ENCODE peak calls at places on chromosomes 3 and 15, in four cellular contexts. C, Q, S and F are unnamed samples.

GRCh38 chr3:139846729-139847128 is 88.3 kb upstream of the CLSTN2 start:
- DNase-seq in S (no peak), Q (no peak), C (no peak), F (no peak)

GRCh38 chr3:170257145-170257544 is 34.9 kb downstream of the PRKCI start:
- DNase-seq in C (no peak), Q (no peak), S (no peak), F (no peak)

GRCh38 chr3:146928421-146929059 is 323.4 kb upstream of the PLSCR5 start:
- DNase-seq in C (no peak), Q (no peak), S (no peak), F (no peak)

GRCh38 chr15:93974804-93975481 is 256.4 kb upstream of the MCTP2 start:
- DNase-seq in Q (peak; percentile 2), C (no peak), S (no peak), F (no peak)

GRCh38 chr3:117557469-117557868 is 847.9 kb downstream of the TUSC7 start:
- DNase-seq in C (no peak), S (no peak), Q (no peak), F (no peak)

GRCh38 chr15:73647259-73648026 is 14.3 kb upstream of the NPTN start:
- DNase-seq in S (no peak), C (no peak), Q (no peak), F (no peak)

GRCh38 chr15:40323953-40324937 is 753 bp downstream of the INAFM2 start:
- DNase-seq in Q (no peak), C (no peak), S (no peak), F (no peak)

GRCh38 chr3:140859592-140860336 is 81.9 kb upstream of the SLC25A36 start:
- DNase-seq in S (no peak), C (no peak), Q (no peak), F (no peak)

GRCh38 chr15:35311607-35312006 is 226.5 kb upstream of the NANOGP8 start:
- DNase-seq in S (no peak), C (no peak), Q (no peak), F (no peak)

GRCh38 chr15:47728886-47729285 is 11.6 kb downstream of the SEMA6D start:
- DNase-seq in C (no peak), Q (no peak), S (no peak), F (no peak)

GRCh38 chr15:24745276-24745675 is 69.7 kb downstream of the NPAP1 start:
- DNase-seq in C (no peak), S (no peak), Q (no peak), F (no peak)

GRCh38 chr3:14143826-14144225 is 19.0 kb downstream of the TMEM43 start:
- DNase-seq in C (peak; percentile 84), S (peak; percentile 88), Q (no peak), F (no peak)

GRCh38 chr15:37823601-37824275 is 110.7 kb upstream of the TMCO5A start:
- DNase-seq in Q (no peak), S (no peak), C (no peak), F (no peak)

GRCh38 chr15:47404877-47405276 is 312.4 kb upstream of the SEMA6D start:
- DNase-seq in S (no peak), C (no peak), Q (no peak), F (no peak)

GRCh38 chr3:124635169-124635539 is 95.1 kb upstream of the UMPS start:
- DNase-seq in S (no peak), C (no peak), Q (no peak), F (no peak)

GRCh38 chr15:66164788-66165187 is 88.8 kb downstream of the MEGF11 start:
- DNase-seq in C (no peak), S (no peak), Q (no peak), F (no peak)

GRCh38 chr15:75966073-75966472 is 46.2 kb downstream of the NRG4 start:
- DNase-seq in C (no peak), Q (no peak), S (no peak), F (no peak)

GRCh38 chr3:150640256-150640655 is 37.1 kb downstream of the SELENOT start:
- DNase-seq in C (no peak), S (no peak), Q (no peak), F (no peak)

GRCh38 chr15:28969511-28970085 is 83.8 kb downstream of the APBA2 start:
- DNase-seq in S (no peak), Q (no peak), C (no peak), F (no peak)

GRCh38 chr3:186057594-186057993 is 51.3 kb downstream of the ETV5 start:
- DNase-seq in Q (no peak), S (no peak), C (no peak), F (no peak)

GRCh38 chr3:89740029-89740880 is 632.8 kb downstream of the EPHA3 start:
- DNase-seq in C (no peak), Q (no peak), S (no peak), F (no peak)

GRCh38 chr3:89742546-89742945 is 635.1 kb downstream of the EPHA3 start:
- DNase-seq in C (no peak), S (no peak), Q (no peak), F (no peak)

DNA sequence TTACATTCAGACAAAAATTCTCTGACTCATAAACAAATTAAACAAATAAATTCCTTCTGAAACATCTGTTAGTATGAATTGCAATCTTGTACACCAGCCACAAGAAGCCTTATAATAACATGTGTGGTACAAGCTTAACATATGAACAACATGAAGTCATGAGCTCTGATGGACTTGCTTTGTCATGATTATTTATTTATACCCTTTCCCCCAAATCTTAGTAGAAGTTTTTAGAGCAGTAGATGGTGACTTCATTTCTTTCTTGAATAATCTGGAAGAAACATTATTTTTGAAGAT is 633.4 kb downstream of the EPHA3 start:
- DNase-seq in S (no peak), Q (no peak), C (no peak), F (no peak)
- TF ChIP-seq POLR2A in S (no peak), Q (no peak), C (no peak), F (no peak)

DNA sequence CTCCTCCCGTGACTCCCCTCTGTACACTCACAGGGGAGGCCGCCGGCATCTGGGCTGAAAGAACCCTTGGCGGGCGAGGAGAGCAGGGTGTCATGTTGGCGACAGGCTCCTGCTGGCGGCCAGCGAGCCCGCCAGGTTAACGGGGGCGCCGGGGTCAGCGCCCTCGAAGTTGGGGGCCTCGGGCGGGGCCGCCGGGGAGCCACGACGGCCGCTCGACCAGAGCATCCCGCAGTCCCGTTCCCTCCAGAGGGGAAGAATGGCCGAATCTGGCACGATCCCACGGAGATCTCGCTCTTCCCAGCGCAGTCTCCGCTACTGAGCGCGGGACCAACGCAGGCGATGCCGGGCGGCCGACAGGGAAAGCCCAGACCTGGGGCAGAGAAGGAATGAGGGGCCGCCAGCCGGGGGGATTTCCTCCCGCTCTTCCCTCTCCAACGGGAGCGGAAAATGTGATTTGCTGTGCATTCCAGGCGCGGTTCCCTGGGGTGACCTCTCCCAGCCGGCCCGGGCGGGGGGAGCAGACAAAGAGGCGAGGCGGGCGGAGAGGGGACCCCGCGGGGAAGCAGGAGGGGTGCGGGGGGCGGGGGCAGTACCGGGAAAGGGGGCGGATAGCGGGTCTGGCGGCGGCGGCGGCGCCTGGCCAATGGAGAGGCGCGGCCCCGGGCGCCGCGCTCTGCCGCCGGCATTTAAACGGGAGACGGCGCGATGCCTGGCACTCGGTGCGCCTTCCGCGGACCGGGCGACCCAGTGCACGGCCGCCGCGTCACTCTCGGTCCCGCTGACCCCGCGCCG is at the start of gene GREM1:
- DNase-seq in Q (no peak), S (peak; percentile 71), C (no peak), F (no peak)
- TF ChIP-seq POLR2A in Q (no peak), S (no peak), C (no peak), F (no peak)

GRCh38 chr3:16316396-16316795 is 51.4 kb downstream of the OXNAD1 start:
- DNase-seq in Q (no peak), S (no peak), C (no peak), F (no peak)

GRCh38 chr3:16313955-16314645 is 49.1 kb downstream of the OXNAD1 start:
- DNase-seq in S (no peak), Q (no peak), C (no peak), F (no peak)

GRCh38 chr3:16317561-16317945 is 52.5 kb downstream of the OXNAD1 start:
- DNase-seq in S (no peak), C (no peak), Q (no peak), F (no peak)

GRCh38 chr3:16316847-16317560 is 52.0 kb downstream of the OXNAD1 start:
- DNase-seq in C (no peak), Q (no peak), S (no peak), F (no peak)

DNA sequence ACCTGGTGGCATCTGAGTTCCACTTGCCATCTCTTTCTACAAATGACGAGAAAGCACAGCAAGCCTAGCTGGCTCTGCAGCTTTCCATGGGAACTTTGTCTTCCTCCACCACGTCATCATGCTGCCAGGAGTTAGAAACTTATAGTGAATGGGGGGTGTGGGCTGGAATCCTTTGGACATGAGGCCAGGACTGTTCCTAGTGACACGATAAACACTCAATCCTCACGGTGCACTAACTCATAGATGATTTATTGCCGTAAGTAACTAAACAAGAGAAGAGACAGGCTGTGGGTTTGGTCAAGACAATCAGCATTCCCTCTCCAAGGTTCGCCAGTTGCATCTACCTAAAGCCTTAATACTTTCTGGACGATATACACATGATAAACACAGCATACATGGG is 50.6 kb downstream of the OXNAD1 start:
- DNase-seq in C (no peak), Q (no peak), S (no peak), F (no peak)
- TF ChIP-seq POLR2A in C (no peak), Q (no peak), S (no peak), F (no peak)

DNA sequence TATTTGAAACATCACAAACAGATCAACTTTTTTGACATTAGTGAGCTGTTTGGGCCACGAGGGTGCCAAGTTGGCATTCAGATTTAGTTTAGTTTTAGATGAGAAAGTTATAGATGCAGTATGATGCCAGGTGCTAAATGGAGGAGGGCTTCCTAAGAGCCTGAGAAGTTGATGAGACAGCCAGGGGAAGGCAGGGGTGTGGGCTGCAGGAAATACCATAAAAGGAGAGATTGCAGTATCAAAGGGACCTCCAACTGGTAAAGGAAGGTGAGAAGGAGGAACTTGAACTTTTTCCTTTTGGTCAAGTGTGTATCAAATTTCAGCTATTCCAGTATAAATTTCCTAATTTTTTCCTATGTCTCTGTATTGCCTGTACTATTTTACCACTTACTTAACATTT is 2.0 kb upstream of the TNIK start:
- DNase-seq in Q (no peak), S (no peak), C (no peak), F (no peak)
- TF ChIP-seq POLR2A in Q (no peak), S (no peak), C (no peak), F (no peak)

GRCh38 chr3:27462228-27462627 is 22.0 kb downstream of the SLC4A7 start:
- DNase-seq in C (no peak), S (no peak), Q (no peak), F (no peak)

GRCh38 chr3:27456554-27456953 is 27.6 kb downstream of the SLC4A7 start:
- DNase-seq in Q (no peak), S (no peak), C (no peak), F (no peak)

GRCh38 chr3:27454914-27455313 is 29.3 kb downstream of the SLC4A7 start:
- DNase-seq in Q (no peak), S (no peak), C (no peak), F (no peak)

GRCh38 chr3:27454461-27454860 is 29.7 kb downstream of the SLC4A7 start:
- DNase-seq in C (no peak), Q (no peak), S (no peak), F (no peak)

GRCh38 chr3:27458929-27459328 is 25.3 kb downstream of the SLC4A7 start:
- DNase-seq in S (no peak), C (no peak), Q (no peak), F (no peak)
- TF ChIP-seq POLR2A in S (no peak), C (no peak), Q (no peak), F (no peak)